ENCODE peak calls at places on chromosomes 6 and 20, in six cellular contexts. Z is epithelial cell of esophagus, L is MM.1S, F is cardiac muscle cell, G is fibroblast of pulmonary artery, B is mesenchymal stem cell. R is an unnamed sample.

GRCh38 chr20:24766143-24766527 is 182.9 kb upstream of the CST7 start:
- DNase-seq in B (no peak), Z (no peak), F (no peak), G (no peak), L (no peak), R (no peak)

GRCh38 chr20:16947346-16947943 is 199.3 kb downstream of the OTOR start:
- DNase-seq in Z (no peak), L (no peak), B (peak; percentile 10), F (no peak), G (no peak), R (no peak)

GRCh38 chr6:73857341-73857890 is 161.4 kb downstream of the CD109 start:
- DNase-seq in F (no peak), B (no peak), Z (no peak), L (no peak), G (no peak), R (no peak)

GRCh38 chr6:104579464-104579863 is 280.3 kb downstream of the HACE1 start:
- DNase-seq in G (peak; percentile 33), F (peak; percentile 25), Z (no peak), B (no peak), L (no peak), R (no peak)

GRCh38 chr20:57061058-57061900 is 205.2 kb downstream of the BMP7 start:
- DNase-seq in L (no peak), B (peak; percentile 67), Z (peak; percentile 13), G (peak; percentile 3), F (peak; percentile 53), R (no peak)

GRCh38 chr6:34930221-34930620 is 41.2 kb downstream of the ANKS1A start:
- DNase-seq in F (no peak), L (no peak), B (no peak), Z (no peak), G (no peak), R (no peak)

GRCh38 chr6:109441069-109441816 is 719 bp downstream of the SMPD2 start:
- DNase-seq in B (peak; percentile 85), Z (peak; percentile 67), F (peak; percentile 70), G (peak; percentile 54), L (peak; percentile 31), R (no peak)

GRCh38 chr6:160995271-160995670 is 3.7 kb downstream of the MAP3K4 start:
- DNase-seq in L (no peak), Z (peak; percentile 65), G (no peak), B (no peak), F (no peak), R (no peak)

GRCh38 chr6:97026298-97026697 is 101.8 kb downstream of the KLHL32 start:
- DNase-seq in G (no peak), F (no peak), L (no peak), Z (no peak), B (no peak), R (no peak)

GRCh38 chr6:168359794-168360193 is 40.2 kb upstream of the DACT2 start:
- DNase-seq in L (no peak), B (no peak), G (no peak), F (no peak), Z (no peak), R (no peak)

GRCh38 chr6:168354338-168354737 is 34.8 kb upstream of the DACT2 start:
- DNase-seq in Z (no peak), F (no peak), G (no peak), L (no peak), B (no peak), R (no peak)

GRCh38 chr6:168361766-168362165 is 42.2 kb upstream of the DACT2 start:
- DNase-seq in F (no peak), B (no peak), G (no peak), Z (no peak), L (no peak), R (no peak)

GRCh38 chr6:168353041-168353440 is 33.5 kb upstream of the DACT2 start:
- DNase-seq in B (no peak), L (no peak), Z (no peak), F (no peak), G (no peak), R (no peak)

DNA sequence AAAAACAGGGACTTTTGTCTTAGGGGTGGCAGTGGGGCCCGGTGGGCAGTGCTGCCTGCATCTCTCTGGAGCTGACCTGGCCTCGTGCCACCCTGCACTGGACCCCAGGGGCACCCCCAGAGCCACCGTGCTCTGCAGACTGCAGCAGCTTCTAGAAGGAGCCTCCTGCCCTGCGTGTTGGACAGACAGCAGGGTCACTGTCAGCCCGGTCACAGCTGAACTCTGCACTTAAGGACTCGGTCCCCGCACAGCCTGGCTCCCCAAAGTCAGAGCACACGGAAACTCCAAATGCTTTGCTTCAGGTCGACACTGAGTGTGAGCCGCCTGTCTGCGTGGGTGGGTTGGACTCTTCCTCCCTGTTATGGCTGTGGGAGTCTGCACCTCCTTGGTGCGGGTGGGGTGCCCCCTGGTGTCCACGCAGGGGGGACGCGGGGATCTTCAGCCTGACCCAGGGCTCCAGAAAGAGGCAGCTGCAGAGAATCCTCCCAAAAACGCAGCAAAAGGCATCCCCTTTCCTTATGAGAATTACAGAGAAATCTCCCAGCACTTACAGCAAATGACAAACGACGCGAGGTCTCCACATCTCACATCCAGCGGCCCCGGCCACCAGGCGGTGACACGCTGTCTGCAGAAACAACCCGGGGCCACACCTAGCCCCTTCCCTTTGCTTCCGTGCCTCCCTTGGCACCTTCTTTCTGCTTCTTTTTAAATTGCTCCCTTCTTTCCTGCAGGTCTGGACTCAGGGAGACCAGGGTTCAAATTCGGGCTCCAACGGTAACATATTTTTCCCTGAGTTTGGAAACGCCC is 36.3 kb upstream of the DACT2 start:
- DNase-seq in L (no peak), B (peak; percentile 34), G (peak; percentile 65), Z (no peak), F (peak; percentile 67), R (no peak)
- H3K4me3 ChIP-seq in L (no peak overlapping the region), B (no peak overlapping the region), G (no peak overlapping the region), Z (no peak overlapping the region), F (no peak overlapping the region), R (no peak overlapping the region)

GRCh38 chr20:44646023-44646640 is 5.4 kb downstream of the ADA start:
- DNase-seq in Z (no peak), B (peak; percentile 50), L (peak; percentile 93), F (no peak), G (peak; percentile 49), R (peak; percentile 80)
- H3K4me3 ChIP-seq in Z (no peak overlapping the region), B (no peak overlapping the region), L (peak overlapping the region; percentile 16), F (no peak overlapping the region), G (no peak overlapping the region), R (peak overlapping the region; percentile 25)

GRCh38 chr20:31608256-31608980 is 3.3 kb downstream of the ID1 start:
- DNase-seq in B (peak; percentile 85), G (peak; percentile 85), Z (peak; percentile 74), F (peak; percentile 89), L (no peak), R (no peak)
- H3K4me3 ChIP-seq in B (peak overlapping the region; percentile 15), G (peak overlapping the region; percentile 97), Z (no peak overlapping the region), F (no peak overlapping the region), L (no peak overlapping the region), R (no peak overlapping the region)

GRCh38 chr6:140846518-140847277 is 1286.0 kb upstream of the GJE1 start:
- DNase-seq in G (peak; percentile 46), F (no peak), L (no peak), B (no peak), Z (peak; percentile 20), R (no peak)
- H3K4me3 ChIP-seq in G (no peak overlapping the region), F (no peak overlapping the region), L (no peak overlapping the region), B (no peak overlapping the region), Z (no peak overlapping the region), R (no peak overlapping the region)

GRCh38 chr6:24926192-24926591 is 9.6 kb downstream of the RIPOR2 start:
- DNase-seq in Z (no peak), F (no peak), L (no peak), B (no peak), G (no peak), R (no peak)

GRCh38 chr6:24926639-24927038 is 9.1 kb downstream of the RIPOR2 start:
- DNase-seq in G (no peak), F (no peak), B (no peak), L (no peak), Z (no peak), R (no peak)

GRCh38 chr6:24929255-24929654 is 6.5 kb downstream of the RIPOR2 start:
- DNase-seq in Z (no peak), L (peak; percentile 76), F (no peak), B (peak; percentile 24), G (no peak), R (no peak)

GRCh38 chr6:24927234-24927955 is 8.4 kb downstream of the RIPOR2 start:
- DNase-seq in G (no peak), L (no peak), F (no peak), Z (no peak), B (no peak), R (no peak)

DNA sequence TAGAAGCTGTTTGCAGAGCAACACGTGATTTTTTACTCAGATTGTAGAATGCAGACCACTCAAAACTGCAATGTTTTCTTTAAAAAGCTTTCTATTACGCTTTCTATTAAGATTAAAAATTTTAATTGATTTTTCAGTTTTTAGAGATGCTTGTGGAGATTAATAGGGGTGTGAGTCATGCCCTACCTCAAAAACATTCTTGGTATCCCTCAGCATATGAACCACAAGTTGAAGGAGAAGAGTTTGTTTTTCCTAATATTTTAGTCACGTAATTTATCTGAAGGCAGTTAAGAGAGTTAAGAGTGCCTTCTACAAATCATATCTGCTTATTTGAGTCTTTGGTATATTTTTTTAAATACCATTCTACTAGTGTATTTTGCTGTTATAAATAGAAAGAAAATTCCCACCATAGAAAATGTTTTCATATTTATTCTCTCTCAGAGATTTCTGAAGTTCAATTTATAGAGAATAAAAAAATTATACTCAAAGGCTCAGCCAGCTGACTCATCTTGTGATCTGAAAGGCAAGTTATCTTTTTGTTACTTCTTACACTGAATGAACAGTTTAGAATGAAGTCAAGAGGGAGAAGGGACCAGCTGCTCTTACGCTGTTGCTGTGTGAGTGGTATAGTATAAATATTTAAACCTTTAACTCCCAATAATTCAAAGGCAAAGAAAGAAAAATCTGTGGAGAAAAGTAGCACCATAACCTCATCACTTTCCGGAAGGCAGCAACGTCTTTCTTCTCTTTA is 7.6 kb downstream of the RIPOR2 start:
- DNase-seq in L (no peak), G (peak; percentile 24), Z (no peak), B (peak; percentile 64), F (no peak), R (no peak)
- H3K4me3 ChIP-seq in L (no peak overlapping the region), G (no peak overlapping the region), Z (no peak overlapping the region), B (no peak overlapping the region), F (no peak overlapping the region), R (peak overlapping the region; percentile 41)

GRCh38 chr20:32021091-32021490 is 10.9 kb downstream of the CCM2L start:
- DNase-seq in G (no peak), F (no peak), Z (no peak), B (no peak), L (no peak), R (no peak)

GRCh38 chr20:32018269-32019155 is 8.3 kb downstream of the CCM2L start:
- DNase-seq in B (no peak), L (peak; percentile 61), F (peak; percentile 73), G (no peak), Z (peak; percentile 26), R (no peak)

GRCh38 chr20:32017711-32018251 is 7.5 kb downstream of the CCM2L start:
- DNase-seq in B (no peak), Z (peak; percentile 71), F (peak; percentile 55), L (peak; percentile 85), G (no peak), R (no peak)

GRCh38 chr20:32019156-32019510 is 8.9 kb downstream of the CCM2L start:
- DNase-seq in G (no peak), L (no peak), Z (no peak), B (no peak), F (peak; percentile 52), R (no peak)

GRCh38 chr20:32019563-32020463 is 9.6 kb downstream of the CCM2L start:
- DNase-seq in G (no peak), B (no peak), F (no peak), L (no peak), Z (no peak), R (no peak)
- H3K4me3 ChIP-seq in G (no peak overlapping the region), B (no peak overlapping the region), F (peak overlapping the region; percentile 62), L (peak overlapping the region; percentile 22), Z (no peak overlapping the region), R (no peak overlapping the region)